ENCODE peak calls at places on chromosomes 16 and 17, in seven cellular contexts. One of them, this sample, is unnamed. For H3K4me1, the result is how much of the 10 kb centered on the place peaks cover.

GRCh38 chr16:88078111-88078775 is 127.0 kb downstream of the BANP start:
- DNase-seq in CD8-positive, alpha-beta memory T cell: no peak
- DNase-seq in HCT116: no peak
- DNase-seq in cardiac muscle cell: no peak
- DNase-seq in adrenal gland: no peak
- DNase-seq in heart left ventricle: no peak
- DNase-seq in A673: no peak
- DNase-seq in this sample: peak

GRCh38 chr16:1787322-1788094 is 4.7 kb downstream of the NUBP2 start:
- DNase-seq in heart left ventricle: no peak
- DNase-seq in CD8-positive, alpha-beta memory T cell: no peak
- DNase-seq in A673: no peak
- DNase-seq in HCT116: no peak
- DNase-seq in adrenal gland: no peak
- DNase-seq in cardiac muscle cell: no peak
- DNase-seq in this sample: peak

GRCh38 chr16:82603784-82604411 is 22.9 kb upstream of the CDH13 start:
- DNase-seq in cardiac muscle cell: peak
- DNase-seq in adrenal gland: peak
- DNase-seq in HCT116: peak
- DNase-seq in CD8-positive, alpha-beta memory T cell: no peak
- DNase-seq in heart left ventricle: peak
- DNase-seq in A673: peak
- DNase-seq in this sample: no peak

GRCh38 chr17:62767997-62768396 is 40.1 kb downstream of the MARCHF10 start:
- DNase-seq in CD8-positive, alpha-beta memory T cell: no peak
- DNase-seq in HCT116: no peak
- DNase-seq in heart left ventricle: no peak
- DNase-seq in A673: no peak
- DNase-seq in cardiac muscle cell: no peak
- DNase-seq in adrenal gland: no peak
- DNase-seq in this sample: peak

GRCh38 chr16:17509194-17509593 is 38.4 kb upstream of the XYLT1 start:
- DNase-seq in adrenal gland: no peak
- DNase-seq in A673: no peak
- DNase-seq in heart left ventricle: no peak
- DNase-seq in CD8-positive, alpha-beta memory T cell: no peak
- DNase-seq in HCT116: no peak
- DNase-seq in cardiac muscle cell: no peak
- DNase-seq in this sample: no peak

GRCh38 chr17:3043737-3044365 is 19.6 kb downstream of the OR1D5 start:
- DNase-seq in heart left ventricle: no peak
- DNase-seq in A673: peak
- DNase-seq in cardiac muscle cell: no peak
- DNase-seq in HCT116: no peak
- DNase-seq in adrenal gland: no peak
- DNase-seq in CD8-positive, alpha-beta memory T cell: no peak
- DNase-seq in this sample: no peak

GRCh38 chr16:84526794-84527485 is 22.5 kb upstream of the MEAK7 start:
- DNase-seq in A673: no peak
- DNase-seq in heart left ventricle: peak
- DNase-seq in CD8-positive, alpha-beta memory T cell: no peak
- DNase-seq in cardiac muscle cell: peak
- DNase-seq in adrenal gland: peak
- DNase-seq in HCT116: no peak
- DNase-seq in this sample: no peak

GRCh38 chr17:19238167-19238505 is 970 bp downstream of the EPN2 start:
- DNase-seq in heart left ventricle: peak
- DNase-seq in A673: peak
- DNase-seq in HCT116: no peak
- DNase-seq in cardiac muscle cell: no peak
- DNase-seq in adrenal gland: peak
- DNase-seq in CD8-positive, alpha-beta memory T cell: no peak
- DNase-seq in this sample: peak

GRCh38 chr17:38748329-38749221 is at the start of gene PCGF2:
- DNase-seq in A673: peak
- DNase-seq in heart left ventricle: peak
- DNase-seq in adrenal gland: peak
- DNase-seq in HCT116: peak
- DNase-seq in cardiac muscle cell: peak
- DNase-seq in CD8-positive, alpha-beta memory T cell: no peak
- DNase-seq in this sample: peak

GRCh38 chr17:17667231-17667630 is 14.0 kb upstream of the RAI1 start:
- DNase-seq in HCT116: no peak
- DNase-seq in CD8-positive, alpha-beta memory T cell: no peak
- DNase-seq in cardiac muscle cell: no peak
- DNase-seq in heart left ventricle: no peak
- DNase-seq in adrenal gland: no peak
- DNase-seq in A673: no peak
- DNase-seq in this sample: no peak

GRCh38 chr17:68954146-68954971 is 833 bp downstream of the ABCA8 start:
- DNase-seq in HCT116: no peak
- DNase-seq in heart left ventricle: no peak
- DNase-seq in cardiac muscle cell: peak
- DNase-seq in A673: no peak
- DNase-seq in adrenal gland: no peak
- DNase-seq in CD8-positive, alpha-beta memory T cell: no peak
- DNase-seq in this sample: no peak

GRCh38 chr17:18187226-18187625 is 3.6 kb downstream of the ALKBH5 start:
- DNase-seq in heart left ventricle: no peak
- DNase-seq in HCT116: no peak
- DNase-seq in CD8-positive, alpha-beta memory T cell: no peak
- DNase-seq in A673: no peak
- DNase-seq in cardiac muscle cell: peak
- DNase-seq in adrenal gland: no peak
- DNase-seq in this sample: no peak

GRCh38 chr17:51085150-51085805 is 35.4 kb downstream of the SPAG9 start:
- DNase-seq in CD8-positive, alpha-beta memory T cell: no peak
- DNase-seq in HCT116: no peak
- DNase-seq in adrenal gland: no peak
- DNase-seq in A673: no peak
- DNase-seq in heart left ventricle: no peak
- DNase-seq in cardiac muscle cell: peak
- DNase-seq in this sample: no peak

GRCh38 chr17:74274703-74275340 is 788 bp downstream of the DNAI2 start:
- DNase-seq in HCT116: no peak
- DNase-seq in CD8-positive, alpha-beta memory T cell: no peak
- DNase-seq in adrenal gland: no peak
- DNase-seq in heart left ventricle: no peak
- DNase-seq in cardiac muscle cell: no peak
- DNase-seq in A673: no peak
- DNase-seq in this sample: no peak

DNA sequence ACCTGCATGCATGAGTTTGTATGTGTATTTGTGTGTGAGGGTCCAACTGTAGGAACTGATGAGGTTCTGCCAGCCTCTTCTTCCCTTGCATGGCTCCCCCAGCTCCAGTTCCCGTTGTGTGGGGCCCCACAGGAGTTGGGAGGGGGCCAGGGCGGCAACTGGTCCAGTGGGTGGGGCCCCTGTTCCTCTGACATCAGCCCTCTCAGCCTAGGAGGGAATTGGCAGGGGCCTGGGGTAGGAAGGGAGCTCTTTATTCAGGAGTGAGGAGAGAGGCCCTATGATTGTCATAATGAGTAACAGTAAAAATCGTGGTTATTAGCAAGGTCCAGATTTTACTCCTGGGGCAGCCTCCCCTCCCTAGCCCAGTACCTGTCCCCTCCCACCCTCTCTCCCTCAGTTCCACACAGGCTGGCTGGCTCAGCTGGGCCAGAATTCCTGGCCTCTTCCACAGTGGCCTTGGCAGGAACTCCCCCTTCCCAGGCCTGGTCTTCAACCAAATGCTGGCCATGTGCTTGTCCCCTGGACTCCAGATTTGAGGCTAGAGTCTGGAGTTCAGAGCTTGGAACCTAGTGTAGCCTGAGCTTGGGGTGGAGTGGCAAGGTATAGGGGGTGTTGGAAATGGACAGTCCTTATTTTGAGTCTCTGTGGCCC is 18.9 kb downstream of the RARA start:
- DNase-seq in heart left ventricle: peak
- DNase-seq in A673: no peak
- DNase-seq in cardiac muscle cell: no peak
- DNase-seq in adrenal gland: no peak
- DNase-seq in CD8-positive, alpha-beta memory T cell: no peak
- DNase-seq in HCT116: no peak
- DNase-seq in this sample: no peak
- H3K4me1 ChIP-seq in heart left ventricle: half or more
- H3K4me1 ChIP-seq in A673: under half
- H3K4me1 ChIP-seq in cardiac muscle cell: under half
- H3K4me1 ChIP-seq in adrenal gland: half or more
- H3K4me1 ChIP-seq in CD8-positive, alpha-beta memory T cell: half or more
- H3K4me1 ChIP-seq in HCT116: under half
- H3K4me1 ChIP-seq in this sample: half or more

DNA sequence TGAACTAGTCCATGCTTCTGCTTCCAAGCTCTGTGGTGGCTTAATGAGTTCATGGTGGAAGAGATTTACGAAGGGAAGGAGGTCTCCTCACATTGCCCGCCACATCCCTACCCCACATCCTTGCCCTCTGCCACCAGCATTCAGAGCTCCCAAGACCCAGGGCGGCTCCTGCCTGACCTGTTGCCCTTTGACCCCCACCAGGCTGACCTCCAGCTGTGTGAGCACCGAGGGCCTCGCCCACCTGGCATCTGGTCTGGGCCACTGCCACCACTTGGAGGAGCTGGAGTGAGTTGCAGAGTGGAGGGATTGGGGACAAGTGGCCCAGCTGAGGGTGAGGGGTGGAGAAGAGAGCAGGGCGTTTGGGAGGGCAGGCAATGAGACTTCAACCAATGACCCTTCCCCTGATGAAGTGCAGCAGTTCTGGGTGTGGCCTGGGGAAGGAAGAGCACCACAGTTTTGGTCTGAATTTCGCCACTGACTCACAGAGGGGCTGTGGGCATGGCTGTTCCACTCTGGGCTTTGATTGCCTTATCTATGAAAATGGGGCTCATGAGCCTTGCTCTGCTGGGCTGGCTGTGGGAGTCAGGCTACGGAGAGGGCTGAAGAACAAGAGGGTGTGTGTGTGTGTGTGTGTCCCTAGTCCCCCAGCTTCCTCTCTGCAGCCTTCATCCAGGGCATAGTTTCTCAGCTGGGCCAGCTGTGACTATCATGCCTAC is 22.6 kb upstream of the CPNE2 start:
- DNase-seq in adrenal gland: no peak
- DNase-seq in A673: no peak
- DNase-seq in HCT116: no peak
- DNase-seq in heart left ventricle: no peak
- DNase-seq in cardiac muscle cell: no peak
- DNase-seq in CD8-positive, alpha-beta memory T cell: no peak
- DNase-seq in this sample: no peak
- H3K4me1 ChIP-seq in adrenal gland: under half
- H3K4me1 ChIP-seq in A673: under half
- H3K4me1 ChIP-seq in HCT116: under half
- H3K4me1 ChIP-seq in heart left ventricle: under half
- H3K4me1 ChIP-seq in cardiac muscle cell: under half
- H3K4me1 ChIP-seq in CD8-positive, alpha-beta memory T cell: under half
- H3K4me1 ChIP-seq in this sample: under half

GRCh38 chr17:55426851-55427586 is 5.4 kb upstream of the MMD start:
- DNase-seq in cardiac muscle cell: peak
- DNase-seq in adrenal gland: peak
- DNase-seq in HCT116: no peak
- DNase-seq in CD8-positive, alpha-beta memory T cell: no peak
- DNase-seq in heart left ventricle: no peak
- DNase-seq in A673: no peak
- DNase-seq in this sample: no peak

GRCh38 chr17:55423535-55423934 is 1.9 kb upstream of the MMD start:
- DNase-seq in cardiac muscle cell: no peak
- DNase-seq in heart left ventricle: no peak
- DNase-seq in adrenal gland: no peak
- DNase-seq in A673: no peak
- DNase-seq in CD8-positive, alpha-beta memory T cell: no peak
- DNase-seq in HCT116: no peak
- DNase-seq in this sample: no peak

GRCh38 chr17:55430531-55431228 is 9.0 kb upstream of the MMD start:
- DNase-seq in CD8-positive, alpha-beta memory T cell: no peak
- DNase-seq in adrenal gland: no peak
- DNase-seq in A673: no peak
- DNase-seq in cardiac muscle cell: no peak
- DNase-seq in heart left ventricle: no peak
- DNase-seq in HCT116: no peak
- DNase-seq in this sample: no peak

GRCh38 chr17:55424893-55425540 is 3.4 kb upstream of the MMD start:
- DNase-seq in heart left ventricle: no peak
- DNase-seq in adrenal gland: no peak
- DNase-seq in A673: no peak
- DNase-seq in CD8-positive, alpha-beta memory T cell: no peak
- DNase-seq in HCT116: no peak
- DNase-seq in cardiac muscle cell: no peak
- DNase-seq in this sample: no peak

DNA sequence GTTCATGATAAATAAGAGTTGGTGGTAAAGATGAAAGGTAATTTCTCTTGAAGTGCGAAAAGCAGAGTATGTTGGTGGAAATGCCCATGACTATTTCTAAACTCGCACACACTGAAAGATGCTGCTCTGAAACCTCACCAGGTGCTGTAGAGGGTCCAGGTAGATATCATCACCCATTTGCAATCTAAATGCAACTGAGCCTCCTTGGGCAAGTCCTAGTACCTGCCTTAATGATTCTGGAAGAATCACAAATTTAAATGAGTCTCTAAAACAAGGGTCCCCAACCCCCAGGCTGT is 5.9 kb upstream of the MMD start:
- DNase-seq in adrenal gland: no peak
- DNase-seq in cardiac muscle cell: no peak
- DNase-seq in heart left ventricle: no peak
- DNase-seq in CD8-positive, alpha-beta memory T cell: no peak
- DNase-seq in HCT116: no peak
- DNase-seq in A673: no peak
- DNase-seq in this sample: no peak
- H3K4me1 ChIP-seq in adrenal gland: under half
- H3K4me1 ChIP-seq in cardiac muscle cell: under half
- H3K4me1 ChIP-seq in heart left ventricle: under half
- H3K4me1 ChIP-seq in CD8-positive, alpha-beta memory T cell: under half
- H3K4me1 ChIP-seq in HCT116: under half
- H3K4me1 ChIP-seq in A673: under half
- H3K4me1 ChIP-seq in this sample: under half

GRCh38 chr17:61314368-61315078 is 85.1 kb upstream of the TBX2 start:
- DNase-seq in cardiac muscle cell: peak
- DNase-seq in CD8-positive, alpha-beta memory T cell: no peak
- DNase-seq in heart left ventricle: peak
- DNase-seq in HCT116: no peak
- DNase-seq in A673: no peak
- DNase-seq in adrenal gland: peak
- DNase-seq in this sample: no peak
- H3K4me1 ChIP-seq in cardiac muscle cell: half or more
- H3K4me1 ChIP-seq in CD8-positive, alpha-beta memory T cell: under half
- H3K4me1 ChIP-seq in heart left ventricle: under half
- H3K4me1 ChIP-seq in HCT116: under half
- H3K4me1 ChIP-seq in A673: under half
- H3K4me1 ChIP-seq in adrenal gland: under half
- H3K4me1 ChIP-seq in this sample: under half

This sample was measured in suprapubic skin.